ENCODE peak calls at places on chromosomes 6 and 20, in nine cellular contexts. N is COR-L47; P is germinal center; Y is epithelial cell of prostate; Q is substantia nigra; Z is stimulated activated CD8-positive, alpha-beta memory T cell treated with anti-CD3 and anti-CD28 coated beads, Interleukin-2, amount 100 ng/mL, for 1 hour; U is DMS153; M is psoas muscle; E is naive thymus-derived CD8-positive, alpha-beta T cell. I is an unnamed sample.

GRCh38 chr6:145562771-145563615 is 172.3 kb downstream of the EPM2A start:
- DNase-seq in N (no peak), Z (no peak), P (no peak), M (no peak), Q (no peak), E (no peak), Y (no peak), U (peak; percentile 83), I (no peak)

GRCh38 chr6:71496018-71496800 is 207.6 kb downstream of the OGFRL1 start:
- DNase-seq in P (peak; percentile 19), Q (no peak), Y (no peak), E (no peak), N (no peak), U (no peak), Z (no peak), M (no peak), I (no peak)

GRCh38 chr6:159760602-159761057 is 1.2 kb upstream of the ACAT2 start:
- DNase-seq in Z (no peak), P (no peak), Y (no peak), U (no peak), E (no peak), N (no peak), Q (no peak), M (no peak), I (no peak)

GRCh38 chr20:45407067-45407745 is 883 bp upstream of the DBNDD2 start:
- DNase-seq in P (no peak), N (peak; percentile 46), Z (no peak), U (peak; percentile 13), Q (no peak), E (no peak), Y (no peak), M (peak; percentile 82), I (peak; percentile 1)

GRCh38 chr6:10174056-10174455 is 240.8 kb downstream of the TFAP2A start:
- DNase-seq in E (no peak), N (no peak), M (no peak), Z (no peak), Q (no peak), P (no peak), U (no peak), Y (no peak), I (no peak)

GRCh38 chr6:1552296-1552761 is 57.4 kb upstream of the FOXC1 start:
- DNase-seq in N (no peak), E (no peak), Y (no peak), M (no peak), P (peak; percentile 49), Q (no peak), Z (no peak), U (no peak), I (no peak)

GRCh38 chr6:156994215-156995076 is 217.3 kb downstream of the ARID1B start:
- DNase-seq in P (no peak), U (peak; percentile 30), N (no peak), Z (no peak), M (peak; percentile 79), Y (no peak), Q (no peak), E (no peak), I (no peak)

GRCh38 chr20:47770931-47771330 is 14.3 kb downstream of the SULF2 start:
- DNase-seq in Z (no peak), N (no peak), Y (no peak), M (no peak), U (no peak), Q (no peak), P (no peak), E (no peak), I (no peak)

GRCh38 chr20:15496501-15497039 is 1076.7 kb downstream of the KIF16B start:
- DNase-seq in Y (no peak), Z (no peak), Q (no peak), P (no peak), E (no peak), N (no peak), U (no peak), M (no peak), I (no peak)

GRCh38 chr6:129491436-129491835 is 218.5 kb downstream of the ARHGAP18 start:
- DNase-seq in Q (no peak), Z (no peak), E (no peak), U (no peak), N (no peak), M (no peak), Y (no peak), P (no peak), I (no peak)

GRCh38 chr6:70166088-70166958 is 136.6 kb downstream of the COL9A1 start:
- DNase-seq in E (peak; percentile 6), Y (no peak), P (peak; percentile 12), U (peak; percentile 7), Z (no peak), Q (peak; percentile 2), M (peak; percentile 61), N (peak; percentile 57), I (peak; percentile 43)

GRCh38 chr6:166463363-166464067 is 80.8 kb upstream of the MPC1 start:
- DNase-seq in E (no peak), Y (no peak), P (peak; percentile 39), Z (no peak), N (no peak), U (no peak), Q (no peak), M (no peak), I (no peak)

GRCh38 chr20:48772183-48772976 is 55.4 kb downstream of the PREX1 start:
- DNase-seq in M (peak; percentile 70), U (no peak), Z (no peak), Y (no peak), N (no peak), E (no peak), P (no peak), Q (no peak), I (no peak)

GRCh38 chr20:16393836-16394235 is 179.4 kb downstream of the KIF16B start:
- DNase-seq in E (no peak), Q (no peak), U (no peak), Y (no peak), M (no peak), N (no peak), Z (no peak), P (no peak), I (no peak)

GRCh38 chr6:11251553-11252358 is 19.3 kb upstream of the NEDD9 start:
- DNase-seq in Q (peak; percentile 25), U (no peak), N (no peak), P (no peak), Z (no peak), M (no peak), Y (no peak), E (no peak), I (no peak)

I was measured in SHP77 treated with DMSO at 0.1 percent for 48 hours.